ENCODE peak calls at places on chromosomes 2 and 18, in eight cellular contexts. P is lung, X is endodermal cell, B is OCI-LY7, Y is ovary, L is IMR-90, V is pancreas, I is fibroblast of lung. T is an unnamed sample.

GRCh38 chr18:78679061-78679460 is 300.6 kb upstream of the SALL3 start:
- DNase-seq in P (no peak), X (no peak), B (no peak), Y (no peak), L (no peak), V (no peak), I (no peak), T (no peak)

GRCh38 chr2:159083601-159084000 is 115.2 kb downstream of the TANC1 start:
- DNase-seq in P (no peak), X (no peak), B (no peak), Y (no peak), L (peak; percentile 78), V (no peak), I (no peak), T (peak; percentile 37)

GRCh38 chr2:240662681-240663080 is 20.0 kb downstream of the AQP12B start:
- DNase-seq in P (no peak), X (peak; percentile 9), B (no peak), Y (no peak), L (no peak), V (no peak), I (no peak), T (no peak)

GRCh38 chr2:182615036-182615435 is 101.0 kb upstream of the DNAJC10 start:
- DNase-seq in P (no peak), X (no peak), B (no peak), Y (no peak), L (no peak), V (no peak), I (no peak), T (no peak)

GRCh38 chr2:239496700-239497099 is 95.9 kb upstream of the HDAC4 start:
- DNase-seq in P (no peak), X (no peak), B (peak; percentile 28), Y (no peak), L (no peak), V (no peak), I (no peak), T (no peak)

GRCh38 chr2:521853-522530 is 155.2 kb downstream of the TMEM18 start:
- DNase-seq in P (no peak), X (no peak), B (no peak), Y (no peak), L (no peak), V (no peak), I (no peak), T (no peak)

GRCh38 chr2:61111708-61112107 is 46.0 kb downstream of the SANBR start:
- DNase-seq in P (no peak), X (no peak), B (no peak), Y (no peak), L (no peak), V (no peak), I (no peak), T (no peak)

GRCh38 chr2:217070611-217071010 is 210.7 kb upstream of the TNP1 start:
- DNase-seq in P (no peak), X (peak; percentile 22), B (no peak), Y (no peak), L (no peak), V (no peak), I (no peak), T (no peak)

GRCh38 chr2:229865033-229865432 is 56.8 kb downstream of the TRIP12 start:
- DNase-seq in P (no peak), X (no peak), B (no peak), Y (no peak), L (no peak), V (no peak), I (no peak), T (no peak)

GRCh38 chr2:173872714-173873113 is 92.5 kb downstream of the SP3 start:
- DNase-seq in P (peak; percentile 47), X (no peak), B (no peak), Y (no peak), L (no peak), V (no peak), I (no peak), T (peak; percentile 67)

GRCh38 chr2:99141110-99142108 is at the start of gene C2orf15:
- DNase-seq in P (peak; percentile 94), X (peak; percentile 98), B (peak; percentile 91), Y (peak; percentile 95), L (peak; percentile 74), V (peak; percentile 98), I (peak; percentile 78), T (peak; percentile 98)

GRCh38 chr18:34350778-34351177 is 126.1 kb upstream of the NOL4 start:
- DNase-seq in P (no peak), X (no peak), B (no peak), Y (no peak), L (no peak), V (peak; percentile 45), I (no peak), T (no peak)

GRCh38 chr2:72166281-72166680 is 18.6 kb upstream of the CYP26B1 start:
- DNase-seq in P (no peak), X (no peak), B (no peak), Y (no peak), L (peak; percentile 12), V (no peak), I (no peak), T (no peak)

GRCh38 chr2:131201098-131201497 is 8.2 kb upstream of the POTEE start:
- DNase-seq in P (no peak), X (peak; percentile 31), B (no peak), Y (no peak), L (no peak), V (peak; percentile 58), I (no peak), T (no peak)

GRCh38 chr2:42789751-42790150 is 2.6 kb downstream of the HAAO start:
- DNase-seq in P (no peak), X (no peak), B (no peak), Y (no peak), L (no peak), V (no peak), I (no peak), T (no peak)

DNA sequence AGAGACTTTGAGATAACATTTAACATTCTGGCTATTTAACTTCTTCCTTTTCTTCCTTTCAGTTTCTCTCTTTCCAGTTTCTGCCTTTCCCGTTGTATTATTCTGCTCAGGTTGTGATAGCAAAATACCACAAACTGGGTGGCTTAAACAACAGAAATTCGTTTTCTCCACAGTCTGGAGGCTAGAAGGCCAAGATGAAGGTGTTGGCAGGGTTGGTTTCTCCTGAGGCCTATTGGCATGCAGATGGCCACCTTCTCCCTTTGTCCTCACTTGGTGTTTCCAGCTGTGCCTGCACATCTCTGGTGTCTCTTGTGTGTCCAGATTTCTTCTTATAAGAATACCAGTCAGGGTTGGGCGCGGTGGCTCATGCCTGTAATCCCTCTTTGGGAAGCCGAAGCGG is 34.0 kb downstream of the PHLPP1 start:
- DNase-seq in P (no peak), X (no peak), B (no peak), Y (no peak), L (no peak), V (no peak), I (no peak), T (no peak)
- H3K4me1 ChIP-seq in P (peaks cover 19% of the 10 kb centered on the region), X (peaks cover 15% of the 10 kb centered on the region), B (peaks cover 11% of the 10 kb centered on the region), Y (peaks cover 4% of the 10 kb centered on the region), L (peaks cover 9% of the 10 kb centered on the region), V (peaks cover 40% of the 10 kb centered on the region), I (no peaks in the 10 kb centered on the region), T (peaks cover 25% of the 10 kb centered on the region)

GRCh38 chr18:51039138-51040112 is 9.4 kb downstream of the SMAD4 start:
- DNase-seq in P (no peak), X (peak; percentile 89), B (no peak), Y (no peak), L (peak; percentile 46), V (no peak), I (peak; percentile 22), T (no peak)

GRCh38 chr18:51048190-51048589 is 18.2 kb downstream of the SMAD4 start:
- DNase-seq in P (no peak), X (no peak), B (no peak), Y (no peak), L (no peak), V (no peak), I (no peak), T (no peak)

GRCh38 chr18:51041677-51042076 is 11.7 kb downstream of the SMAD4 start:
- DNase-seq in P (no peak), X (no peak), B (no peak), Y (no peak), L (no peak), V (no peak), I (no peak), T (no peak)

GRCh38 chr18:51049137-51049536 is 19.1 kb downstream of the SMAD4 start:
- DNase-seq in P (no peak), X (no peak), B (no peak), Y (no peak), L (no peak), V (no peak), I (no peak), T (no peak)

GRCh38 chr18:51044928-51045587 is 15.0 kb downstream of the SMAD4 start:
- DNase-seq in P (no peak), X (no peak), B (no peak), Y (no peak), L (no peak), V (no peak), I (no peak), T (no peak)
- H3K4me3 ChIP-seq in P (no peak overlapping the region), X (peak overlapping the region; percentile 32), B (no peak overlapping the region), Y (no peak overlapping the region), L (peak overlapping the region; percentile 26), V (no peak overlapping the region), I (no peak overlapping the region), T (no peak overlapping the region)

GRCh38 chr18:3261035-3261392 is 919 bp upstream of the MYL12B start:
- DNase-seq in P (no peak), X (no peak), B (no peak), Y (no peak), L (no peak), V (no peak), I (no peak), T (no peak)
- H3K4me1 ChIP-seq in P (peaks cover 30% of the 10 kb centered on the region), X (peaks cover 9% of the 10 kb centered on the region), B (peaks cover 62% of the 10 kb centered on the region), Y (peaks cover 16% of the 10 kb centered on the region), L (peaks cover 14% of the 10 kb centered on the region), V (peaks cover 54% of the 10 kb centered on the region), I (peaks cover 30% of the 10 kb centered on the region), T (peaks cover 58% of the 10 kb centered on the region)

GRCh38 chr2:28277466-28277865 is 115.2 kb upstream of the FOSL2 start:
- DNase-seq in P (no peak), X (no peak), B (no peak), Y (no peak), L (no peak), V (no peak), I (no peak), T (peak; percentile 86)

GRCh38 chr2:28276076-28276618 is 116.5 kb upstream of the FOSL2 start:
- DNase-seq in P (no peak), X (no peak), B (no peak), Y (peak; percentile 21), L (peak; percentile 100), V (no peak), I (peak; percentile 98), T (no peak)

GRCh38 chr2:28273751-28274150 is 118.9 kb upstream of the FOSL2 start:
- DNase-seq in P (no peak), X (no peak), B (no peak), Y (no peak), L (no peak), V (no peak), I (no peak), T (no peak)

GRCh38 chr2:28274911-28275685 is 117.6 kb upstream of the FOSL2 start:
- DNase-seq in P (no peak), X (peak; percentile 77), B (no peak), Y (no peak), L (peak; percentile 98), V (no peak), I (peak; percentile 77), T (peak; percentile 62)

DNA sequence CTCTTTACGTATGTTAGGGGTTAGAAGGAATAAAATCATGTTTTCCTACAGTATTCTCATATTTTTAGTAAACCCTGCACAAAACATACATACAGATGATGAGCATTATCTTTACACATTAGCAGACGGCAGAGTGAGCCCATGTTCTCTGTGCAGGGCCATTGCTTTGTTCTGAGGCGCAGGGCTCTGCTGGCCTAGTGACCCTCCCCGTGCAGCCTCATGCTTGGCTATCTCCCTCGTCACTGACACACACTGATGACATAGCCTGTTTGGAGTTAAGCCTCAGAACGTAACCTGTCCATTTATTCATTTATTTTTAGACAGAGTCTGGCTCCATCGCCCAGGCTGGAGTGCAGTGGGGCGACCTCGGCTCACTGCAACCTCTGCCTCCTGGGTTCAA is 115.9 kb upstream of the FOSL2 start:
- DNase-seq in P (no peak), X (no peak), B (no peak), Y (no peak), L (peak; percentile 61), V (no peak), I (no peak), T (no peak)
- H3K4me3 ChIP-seq in P (no peak overlapping the region), X (no peak overlapping the region), B (no peak overlapping the region), Y (no peak overlapping the region), L (no peak overlapping the region), V (no peak overlapping the region), I (no peak overlapping the region), T (no peak overlapping the region)

T was measured in Caco-2.